ENCODE peak calls at places on chromosome 7, in four cellular contexts. Y is nucleus accumbens, H is BJ, M is HFF-Myc. V is an unnamed sample.

GRCh38 chr7:25805027-25805687 is 346.8 kb upstream of the NFE2L3 start:
- DNase-seq in Y (no peak), H (no peak), M (no peak), V (no peak)

GRCh38 chr7:49774459-49775064 is 1.1 kb downstream of the VWC2 start:
- DNase-seq in Y (no peak), M (no peak), H (no peak), V (no peak)

GRCh38 chr7:111982133-111982532 is 224.1 kb downstream of the DOCK4 start:
- DNase-seq in H (no peak), M (no peak), Y (no peak), V (no peak)

GRCh38 chr7:154853063-154853726 is 149.7 kb downstream of the PAXIP1 start:
- DNase-seq in H (no peak), M (no peak), Y (no peak), V (no peak)

GRCh38 chr7:33070277-33070676 is 7.7 kb upstream of the NT5C3A start:
- DNase-seq in M (no peak), Y (no peak), H (no peak), V (no peak)

GRCh38 chr7:65342723-65343629 is 30.7 kb upstream of the ZNF92 start:
- DNase-seq in H (no peak), Y (no peak), M (no peak), V (no peak)

GRCh38 chr7:151251926-151252835 is 3.7 kb upstream of the SMARCD3 start:
- DNase-seq in H (no peak), Y (peak; percentile 75), M (no peak), V (no peak)

GRCh38 chr7:101163281-101164070 is 1.9 kb downstream of the VGF start:
- DNase-seq in H (no peak), M (no peak), Y (peak; percentile 38), V (no peak)

GRCh38 chr7:126727930-126728331 is 524.8 kb downstream of the GRM8 start:
- DNase-seq in H (no peak), Y (no peak), M (peak; percentile 4), V (no peak)

GRCh38 chr7:55438085-55438764 is 73.1 kb downstream of the LANCL2 start:
- DNase-seq in H (no peak), M (no peak), Y (no peak), V (no peak)

GRCh38 chr7:95658676-95659075 is 62.4 kb upstream of the PDK4 start:
- DNase-seq in H (no peak), Y (no peak), M (no peak), V (no peak)

GRCh38 chr7:51198654-51199053 is 118.0 kb downstream of the COBL start:
- DNase-seq in H (no peak), M (no peak), Y (no peak), V (no peak)

GRCh38 chr7:157589680-157590079 is 252.9 kb downstream of the DNAJB6 start:
- DNase-seq in H (no peak), M (no peak), Y (no peak), V (no peak)

GRCh38 chr7:45457591-45457990 is 116.6 kb upstream of the ADCY1 start:
- DNase-seq in M (no peak), H (no peak), Y (no peak), V (no peak)

GRCh38 chr7:29127527-29127926 is 18.8 kb downstream of the CPVL start:
- DNase-seq in Y (no peak), H (no peak), M (no peak), V (no peak)

GRCh38 chr7:3559178-3559765 is 258.2 kb downstream of the SDK1 start:
- DNase-seq in H (no peak), Y (no peak), M (no peak), V (no peak)

GRCh38 chr7:130903358-130903974 is 169.5 kb upstream of the KLF14 start:
- DNase-seq in M (peak; percentile 92), H (peak; percentile 79), Y (no peak), V (no peak)

GRCh38 chr7:116534790-116535189 is 10.0 kb downstream of the CAV1 start:
- DNase-seq in H (no peak), M (no peak), Y (no peak), V (no peak)

GRCh38 chr7:104794154-104794553 is 219.9 kb upstream of the KMT2E start:
- DNase-seq in H (no peak), M (no peak), Y (no peak), V (no peak)

GRCh38 chr7:101567231-101567630 is 61.9 kb downstream of the MYL10 start:
- DNase-seq in Y (peak; percentile 76), H (no peak), M (no peak), V (peak; percentile 38)

GRCh38 chr7:143909863-143910262 is 7.9 kb upstream of the TCAF1 start:
- DNase-seq in H (no peak), M (no peak), Y (no peak), V (no peak)

GRCh38 chr7:47441796-47442744 is 139.8 kb downstream of the TNS3 start:
- DNase-seq in Y (no peak), H (no peak), M (no peak), V (no peak)

GRCh38 chr7:118288098-118288497 is 63.6 kb downstream of the ANKRD7 start:
- DNase-seq in Y (no peak), H (no peak), M (no peak), V (no peak)

GRCh38 chr7:74586258-74587200 is 71.0 kb upstream of the GTF2I start:
- DNase-seq in H (no peak), Y (no peak), M (no peak), V (no peak)

GRCh38 chr7:155255660-155256059 is 42.0 kb upstream of the INSIG1 start:
- DNase-seq in M (no peak), Y (no peak), H (no peak), V (no peak)

GRCh38 chr7:96282835-96283234 is 39.1 kb downstream of the SLC25A13 start:
- DNase-seq in M (no peak), Y (no peak), H (no peak), V (no peak)

GRCh38 chr7:114026486-114027089 is 107.8 kb upstream of the PPP1R3A start:
- DNase-seq in H (peak; percentile 4), M (peak; percentile 48), Y (no peak), V (no peak)

GRCh38 chr7:69656890-69657289 is 58.6 kb downstream of the AUTS2 start:
- DNase-seq in Y (no peak), M (no peak), H (peak; percentile 6), V (no peak)

GRCh38 chr7:90411510-90411909 is 8.2 kb downstream of the CLDN12 start:
- DNase-seq in Y (no peak), M (no peak), H (no peak), V (no peak)

GRCh38 chr7:79523426-79523825 is 70.0 kb upstream of the MAGI2 start:
- DNase-seq in H (no peak), Y (no peak), M (no peak), V (no peak)

GRCh38 chr7:138875794-138876193 is 77.8 kb upstream of the ATP6V0A4 start:
- DNase-seq in H (peak; percentile 74), M (peak; percentile 48), Y (no peak), V (no peak)

V was measured in ascending aorta.